ENCODE peak calls at places on chromosomes 3 and 15, in six cellular contexts. One of them, this sample, is unnamed.

GRCh38 chr3:43128458-43128857 is 22.6 kb upstream of the POMGNT2 start:
- DNase-seq in prostate gland: no peak
- DNase-seq in AG04450: no peak
- DNase-seq in left colon: no peak
- DNase-seq in sciatic nerve: no peak
- DNase-seq in ecto neural progenitor cell: no peak
- DNase-seq in this sample: no peak

GRCh38 chr3:45218578-45219390 is 7.3 kb downstream of the TMEM158 start:
- DNase-seq in AG04450: peak; percentile 13
- DNase-seq in sciatic nerve: no peak
- DNase-seq in left colon: no peak
- DNase-seq in prostate gland: no peak
- DNase-seq in ecto neural progenitor cell: no peak
- DNase-seq in this sample: no peak

GRCh38 chr3:23135026-23135785 is 67.9 kb upstream of the UBE2E2 start:
- DNase-seq in sciatic nerve: no peak
- DNase-seq in ecto neural progenitor cell: no peak
- DNase-seq in prostate gland: no peak
- DNase-seq in left colon: no peak
- DNase-seq in AG04450: no peak
- DNase-seq in this sample: no peak

GRCh38 chr15:38344351-38344750 is 91.7 kb downstream of the SPRED1 start:
- DNase-seq in AG04450: no peak
- DNase-seq in prostate gland: no peak
- DNase-seq in left colon: no peak
- DNase-seq in sciatic nerve: no peak
- DNase-seq in ecto neural progenitor cell: no peak
- DNase-seq in this sample: no peak

GRCh38 chr3:45100998-45101407 is 45.2 kb downstream of the CDCP1 start:
- DNase-seq in ecto neural progenitor cell: no peak
- DNase-seq in prostate gland: no peak
- DNase-seq in left colon: no peak
- DNase-seq in AG04450: no peak
- DNase-seq in sciatic nerve: no peak
- DNase-seq in this sample: no peak

GRCh38 chr3:129106866-129107565 is 14.6 kb downstream of the RAB43 start:
- DNase-seq in AG04450: no peak
- DNase-seq in sciatic nerve: no peak
- DNase-seq in ecto neural progenitor cell: no peak
- DNase-seq in left colon: no peak
- DNase-seq in prostate gland: no peak
- DNase-seq in this sample: no peak

GRCh38 chr15:80906159-80906775 is 83.4 kb downstream of the MESD start:
- DNase-seq in sciatic nerve: no peak
- DNase-seq in AG04450: no peak
- DNase-seq in prostate gland: no peak
- DNase-seq in left colon: no peak
- DNase-seq in ecto neural progenitor cell: no peak
- DNase-seq in this sample: no peak

GRCh38 chr3:66692108-66692750 is 191.4 kb upstream of the LRIG1 start:
- DNase-seq in left colon: peak; percentile 36
- DNase-seq in AG04450: no peak
- DNase-seq in ecto neural progenitor cell: no peak
- DNase-seq in prostate gland: no peak
- DNase-seq in sciatic nerve: no peak
- DNase-seq in this sample: no peak